ENCODE peak calls at places on chromosomes 3 and 15, in six cellular contexts. H, R, Q, W, F and N are unnamed samples.

GRCh38 chr15:50880221-50880620 is 28.3 kb upstream of the AP4E1 start:
- DNase-seq in H (no peak), R (no peak), F (no peak), Q (no peak), W (no peak), N (no peak)

GRCh38 chr3:29215948-29216347 is 64.9 kb upstream of the RBMS3 start:
- DNase-seq in Q (no peak), R (peak), W (no peak), F (no peak), H (no peak), N (no peak)

GRCh38 chr3:136954980-136955780 is 2.6 kb upstream of the IL20RB start:
- DNase-seq in W (no peak), R (no peak), F (no peak), Q (no peak), H (no peak), N (no peak)

GRCh38 chr15:45499426-45499825 is 23.1 kb downstream of the SLC30A4 start:
- DNase-seq in W (no peak), F (no peak), R (no peak), H (peak), Q (no peak), N (peak)

GRCh38 chr3:72086051-72086711 is 301.2 kb upstream of the PROK2 start:
- DNase-seq in H (peak), R (peak), Q (no peak), F (no peak), W (peak), N (peak)

GRCh38 chr3:62365311-62366092 is 7.8 kb downstream of the FEZF2 start:
- DNase-seq in W (no peak), F (no peak), R (no peak), H (no peak), Q (no peak), N (no peak)

GRCh38 chr3:138187296-138188012 is at the start of gene ARMC8:
- DNase-seq in Q (peak), R (peak), H (peak), W (peak), F (peak), N (peak)

GRCh38 chr15:73941449-73941848 is 15.2 kb downstream of the LOXL1 start:
- DNase-seq in Q (no peak), H (no peak), R (no peak), W (no peak), F (no peak), N (no peak)

GRCh38 chr3:17605032-17605431 is 137.4 kb downstream of the TBC1D5 start:
- DNase-seq in R (peak), W (no peak), F (no peak), H (peak), Q (no peak), N (peak)

GRCh38 chr15:98718426-98719168 is 70.3 kb downstream of the IGF1R start:
- DNase-seq in W (no peak), Q (no peak), H (no peak), R (no peak), F (no peak), N (no peak)

GRCh38 chr3:14336414-14337285 is 65.8 kb upstream of the SLC6A6 start:
- DNase-seq in H (no peak), R (no peak), F (no peak), Q (no peak), W (no peak), N (no peak)

GRCh38 chr15:90851114-90851513 is 17.3 kb upstream of the FURIN start:
- DNase-seq in W (no peak), R (no peak), H (no peak), Q (no peak), F (no peak), N (no peak)

GRCh38 chr3:52038227-52038626 is 18.1 kb downstream of the DUSP7 start:
- DNase-seq in W (no peak), R (no peak), H (no peak), Q (no peak), F (no peak), N (no peak)

GRCh38 chr3:178736300-178736699 is 200.1 kb downstream of the KCNMB2 start:
- DNase-seq in Q (peak), W (no peak), H (no peak), R (no peak), F (no peak), N (no peak)

GRCh38 chr3:107421170-107421792 is 44.0 kb downstream of the CCDC54 start:
- DNase-seq in F (no peak), Q (no peak), R (peak), H (peak), W (peak), N (peak)
- TF ChIP-seq CTCF in F (peak), Q (peak), R (peak), H (peak), W (peak), N (peak)

GRCh38 chr15:31330111-31330785 is 3.6 kb downstream of the KLF13 start:
- DNase-seq in R (no peak), H (no peak), W (no peak), Q (no peak), F (no peak), N (no peak)

GRCh38 chr15:31331389-31331788 is 4.8 kb downstream of the KLF13 start:
- DNase-seq in R (no peak), F (no peak), W (no peak), Q (no peak), H (no peak), N (no peak)

GRCh38 chr15:31329640-31330010 is 3.0 kb downstream of the KLF13 start:
- DNase-seq in Q (no peak), W (no peak), R (no peak), F (no peak), H (no peak), N (no peak)

GRCh38 chr15:31332020-31332680 is 5.5 kb downstream of the KLF13 start:
- DNase-seq in F (no peak), W (no peak), Q (no peak), H (no peak), R (no peak), N (no peak)

GRCh38 chr15:31330836-31331235 is 4.2 kb downstream of the KLF13 start:
- DNase-seq in F (no peak), Q (peak), H (no peak), R (no peak), W (no peak), N (no peak)
- H3K4me3 ChIP-seq in F (no peak), Q (no peak), H (no peak), R (no peak), W (no peak), N (no peak)

GRCh38 chr15:66220587-66220986 is 33.0 kb downstream of the MEGF11 start:
- DNase-seq in W (no peak), Q (no peak), R (no peak), H (no peak), F (no peak), N (no peak)
- TF ChIP-seq CTCF in W (no peak), Q (no peak), R (no peak), H (no peak), F (no peak), N (peak)

GRCh38 chr3:165800970-165801369 is 36.3 kb downstream of the BCHE start:
- DNase-seq in Q (no peak), F (no peak), H (peak), W (no peak), R (peak), N (peak)

GRCh38 chr3:165803471-165803870 is 33.8 kb downstream of the BCHE start:
- DNase-seq in Q (no peak), F (no peak), H (no peak), R (no peak), W (no peak), N (no peak)

DNA sequence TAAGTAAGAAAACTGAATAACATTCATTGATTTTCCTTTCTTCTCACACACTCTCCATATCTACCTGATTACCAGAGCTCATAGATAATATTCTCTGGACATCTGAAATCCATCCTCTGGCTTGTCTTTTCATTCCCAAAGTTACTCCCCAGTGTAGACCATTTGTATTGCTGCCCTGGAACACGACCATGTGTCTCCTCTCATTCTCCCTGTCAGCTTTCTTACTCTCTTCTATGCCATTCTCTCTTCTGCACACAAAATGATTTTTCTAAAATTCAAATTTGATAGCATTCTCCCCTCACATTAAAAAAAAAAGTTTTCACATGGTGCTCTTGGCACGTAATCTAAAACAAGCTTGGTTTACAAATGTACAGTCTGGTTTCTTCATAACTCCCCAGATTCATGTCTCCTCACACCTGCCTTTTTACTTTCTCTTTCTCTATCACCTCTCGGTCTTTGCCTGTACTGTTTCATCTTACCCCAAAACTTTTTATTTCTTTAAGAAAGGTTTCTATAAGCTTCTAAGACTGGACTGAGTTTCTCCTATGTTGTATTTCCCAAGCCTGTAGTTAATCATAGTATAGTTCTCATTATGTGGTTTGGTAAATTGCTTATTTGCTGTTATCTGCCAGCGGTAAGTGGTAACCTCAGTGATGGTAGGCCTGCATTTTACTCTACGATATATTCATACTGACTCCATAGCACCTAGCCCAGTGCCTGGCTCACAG is 31.2 kb downstream of the BCHE start:
- DNase-seq in W (no peak), H (no peak), Q (no peak), F (no peak), R (peak), N (no peak)
- H3K4me3 ChIP-seq in W (no peak), H (no peak), Q (no peak), F (peak), R (peak), N (no peak)

DNA sequence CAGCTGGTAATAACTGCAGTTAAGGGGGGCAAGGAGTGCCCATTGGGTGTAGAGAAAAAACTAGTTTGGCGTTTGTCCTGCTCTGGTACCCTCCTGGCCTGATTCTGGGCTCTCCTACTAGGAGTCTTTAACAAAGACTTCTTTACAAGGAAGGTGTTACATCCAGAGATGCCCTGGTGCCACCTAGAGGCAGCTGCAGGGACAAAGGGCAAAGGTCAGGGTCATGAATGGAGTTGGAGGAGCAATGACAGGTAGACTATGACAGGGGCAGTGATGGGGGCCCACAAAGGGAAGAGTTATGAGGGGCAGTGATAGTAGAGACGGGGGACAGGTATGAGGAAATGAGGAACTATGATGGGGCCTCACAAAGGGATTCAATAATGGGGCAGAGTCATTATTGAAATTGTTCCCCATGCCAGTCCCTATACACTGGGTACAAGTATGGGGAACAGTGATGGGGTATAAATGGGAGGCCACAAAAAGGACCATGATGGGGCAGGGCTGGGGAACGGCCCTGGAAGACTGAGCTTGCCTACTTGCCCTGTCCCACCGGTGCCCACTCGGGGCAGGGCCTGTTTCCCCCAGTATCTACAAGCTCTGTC is 7.9 kb downstream of the CCDC71 start:
- DNase-seq in F (no peak), W (peak), Q (no peak), R (peak), H (peak), N (peak)
- TF ChIP-seq CTCF in F (no peak), W (peak), Q (peak), R (no peak), H (peak), N (peak)

GRCh38 chr3:189567772-189568420 is 63.3 kb upstream of the TP63 start:
- DNase-seq in R (no peak), H (no peak), F (no peak), Q (no peak), W (no peak), N (no peak)

GRCh38 chr3:189569473-189569872 is 61.7 kb upstream of the TP63 start:
- DNase-seq in W (no peak), H (no peak), Q (no peak), F (no peak), R (no peak), N (no peak)

GRCh38 chr3:189568931-189569330 is 62.3 kb upstream of the TP63 start:
- DNase-seq in H (no peak), Q (no peak), R (no peak), F (no peak), W (no peak), N (no peak)

GRCh38 chr3:189566550-189566949 is 64.6 kb upstream of the TP63 start:
- DNase-seq in W (no peak), R (no peak), Q (no peak), H (no peak), F (no peak), N (no peak)

GRCh38 chr3:189567322-189567721 is 63.9 kb upstream of the TP63 start:
- DNase-seq in H (no peak), F (no peak), W (no peak), Q (no peak), R (no peak), N (no peak)
- H3K4me3 ChIP-seq in H (no peak), F (no peak), W (no peak), Q (no peak), R (no peak), N (no peak)